ENCODE peak calls at places on chromosomes 12 and 14, in six cellular contexts. T is esophagus muscularis mucosa, L is lung, O is upper lobe of right lung, K is Peyer's patch, B is lower lobe of right lung. Q is an unnamed sample.

GRCh38 chr12:10220398-10221077 is 7.9 kb downstream of the GABARAPL1 start:
- DNase-seq in T (no peak), B (peak), K (peak), L (peak), O (no peak), Q (peak)

GRCh38 chr12:61880186-61880585 is 380.0 kb upstream of the USP15 start:
- DNase-seq in L (no peak), T (no peak), K (no peak), B (no peak), O (no peak), Q (no peak)

GRCh38 chr14:60008042-60008441 is 83.7 kb upstream of the PCNX4 start:
- DNase-seq in T (no peak), B (no peak), O (no peak), K (no peak), L (no peak), Q (no peak)

GRCh38 chr14:94376976-94377865 is 11.2 kb downstream of the SERPINA1 start:
- DNase-seq in B (no peak), O (no peak), L (no peak), T (no peak), K (no peak), Q (no peak)

GRCh38 chr14:51071851-51072250 is 23.1 kb downstream of the TRIM9 start:
- DNase-seq in K (no peak), B (no peak), L (no peak), O (no peak), T (no peak), Q (no peak)

GRCh38 chr12:115942346-115942745 is 335.1 kb downstream of the MED13L start:
- DNase-seq in B (no peak), O (no peak), K (no peak), T (peak), L (no peak), Q (no peak)

GRCh38 chr14:97697772-97698171 is 900.6 kb downstream of the VRK1 start:
- DNase-seq in B (no peak), T (no peak), O (no peak), K (no peak), L (no peak), Q (no peak)

GRCh38 chr12:90630006-90630405 is 325.0 kb downstream of the CCER1 start:
- DNase-seq in B (no peak), L (no peak), O (no peak), K (no peak), T (no peak), Q (no peak)

GRCh38 chr14:103819503-103820307 is 27.7 kb downstream of the PPP1R13B start:
- DNase-seq in O (peak), B (peak), T (no peak), L (peak), K (peak), Q (peak)

GRCh38 chr12:119283315-119283714 is 51.2 kb upstream of the CCDC60 start:
- DNase-seq in L (no peak), T (no peak), O (no peak), B (no peak), K (no peak), Q (no peak)

GRCh38 chr12:100229036-100229635 is 28.5 kb downstream of the ACTR6 start:
- DNase-seq in L (no peak), B (no peak), K (no peak), O (no peak), T (no peak), Q (no peak)

GRCh38 chr12:104519190-104519857 is 62.6 kb downstream of the CHST11 start:
- DNase-seq in B (no peak), K (no peak), L (no peak), T (no peak), O (no peak), Q (no peak)

GRCh38 chr14:101197595-101198397 is 294.3 kb upstream of the RTL1 start:
- DNase-seq in K (peak), T (peak), B (peak), L (no peak), O (peak), Q (no peak)

GRCh38 chr14:22837750-22838538 is 1.6 kb downstream of the MMP14 start:
- DNase-seq in B (peak), T (no peak), L (no peak), O (no peak), K (peak), Q (peak)

GRCh38 chr14:22113401-22113800 is 439.8 kb upstream of the OR4E1 start:
- DNase-seq in K (no peak), B (no peak), T (no peak), O (no peak), L (no peak), Q (no peak)

GRCh38 chr12:46084666-46085631 is 94.6 kb upstream of the SCAF11 start:
- DNase-seq in T (no peak), L (no peak), K (no peak), B (no peak), O (no peak), Q (no peak)

GRCh38 chr12:27280412-27280811 is 36.3 kb downstream of the STK38L start:
- DNase-seq in O (no peak), K (peak), L (no peak), B (no peak), T (no peak), Q (no peak)

GRCh38 chr12:57127710-57128518 is at the start of gene LRP1:
- DNase-seq in B (peak), O (peak), K (peak), T (peak), L (peak), Q (peak)

GRCh38 chr14:51319181-51319597 is 79.1 kb downstream of the TMX1 start:
- DNase-seq in K (no peak), L (no peak), O (no peak), T (no peak), B (no peak), Q (no peak)

DNA sequence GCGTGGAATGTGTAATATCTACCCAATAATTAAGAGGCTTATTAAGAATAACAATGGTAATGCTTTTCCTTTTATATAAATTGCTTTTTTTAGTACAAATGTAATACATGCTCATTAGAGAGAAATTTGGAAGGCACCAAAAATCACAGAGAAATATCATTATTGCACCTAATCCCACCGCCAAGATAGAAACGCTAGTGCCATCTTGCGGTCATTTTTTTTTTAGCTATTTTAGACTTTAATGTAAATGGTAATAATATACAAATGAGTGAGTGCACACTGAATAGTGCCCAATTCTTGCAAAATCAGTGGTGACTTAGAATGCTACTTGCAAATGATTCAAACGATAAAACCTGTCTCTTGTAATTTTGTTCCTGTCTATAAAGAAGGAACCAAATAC is 576.8 kb upstream of the TMEM132C start:
- DNase-seq in B (no peak), L (no peak), K (no peak), O (no peak), T (no peak), Q (no peak)
- TF ChIP-seq CTCF in B (no peak), L (no peak), K (no peak), O (peak), T (no peak), Q (no peak)

GRCh38 chr12:12070674-12071661 is at the start of gene BCL2L14:
- DNase-seq in L (no peak), T (no peak), B (no peak), O (no peak), K (peak), Q (no peak)
- H3K4me3 ChIP-seq in L (no peak), T (no peak), B (peak), O (peak), K (peak), Q (peak)

GRCh38 chr12:78115889-78116288 is 285.2 kb downstream of the NAV3 start:
- DNase-seq in L (no peak), B (no peak), T (no peak), O (no peak), K (no peak), Q (no peak)

GRCh38 chr12:78120866-78121590 is 290.3 kb downstream of the NAV3 start:
- DNase-seq in K (no peak), B (no peak), O (no peak), L (no peak), T (no peak), Q (no peak)

GRCh38 chr12:78119351-78119918 is 288.7 kb downstream of the NAV3 start:
- DNase-seq in B (no peak), K (no peak), O (no peak), T (no peak), L (no peak), Q (no peak)

GRCh38 chr12:78118486-78118885 is 287.8 kb downstream of the NAV3 start:
- DNase-seq in B (no peak), T (no peak), L (no peak), O (no peak), K (no peak), Q (no peak)

GRCh38 chr12:78118036-78118435 is 287.3 kb downstream of the NAV3 start:
- DNase-seq in L (no peak), K (no peak), O (no peak), B (no peak), T (no peak), Q (no peak)
- TF ChIP-seq CTCF in L (no peak), K (no peak), O (no peak), B (no peak), T (no peak), Q (no peak)

GRCh38 chr12:11884661-11885060 is 186.1 kb upstream of the BCL2L14 start:
- DNase-seq in O (no peak), B (no peak), L (no peak), K (no peak), T (no peak), Q (no peak)

GRCh38 chr12:11880424-11880823 is 190.3 kb upstream of the BCL2L14 start:
- DNase-seq in L (no peak), O (no peak), T (no peak), K (no peak), B (no peak), Q (no peak)

GRCh38 chr12:11885261-11886038 is 185.3 kb upstream of the BCL2L14 start:
- DNase-seq in B (no peak), O (no peak), L (no peak), K (peak), T (no peak), Q (peak)

GRCh38 chr12:11881835-11882234 is 188.9 kb upstream of the BCL2L14 start:
- DNase-seq in K (no peak), L (no peak), T (no peak), B (no peak), O (no peak), Q (no peak)

GRCh38 chr12:11882301-11883019 is 188.3 kb upstream of the BCL2L14 start:
- DNase-seq in O (no peak), T (no peak), L (no peak), K (no peak), B (no peak), Q (peak)
- H3K4me3 ChIP-seq in O (no peak), T (no peak), L (no peak), K (no peak), B (no peak), Q (no peak)

DNA sequence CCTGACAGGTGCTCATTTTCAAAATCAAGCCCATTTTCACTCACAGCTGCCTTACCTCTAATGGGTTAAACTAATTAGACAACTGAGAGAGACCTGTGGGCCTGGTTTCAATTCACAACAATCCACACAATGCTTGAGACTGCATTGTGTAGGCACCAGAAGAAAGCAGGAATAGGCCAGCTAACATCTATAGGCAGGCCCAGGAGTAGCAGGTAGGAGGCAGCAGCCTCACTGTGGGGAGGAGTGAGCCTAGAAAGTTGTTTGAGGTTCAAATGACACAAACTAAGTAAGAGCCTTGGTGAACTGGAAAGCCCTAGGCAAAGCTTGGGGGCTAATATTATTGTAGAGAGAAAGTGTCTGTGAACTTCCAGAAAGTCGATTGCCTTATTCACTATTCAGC is 289.5 kb upstream of the CCDC196 start:
- DNase-seq in T (peak), B (no peak), O (no peak), L (no peak), K (no peak), Q (no peak)
- TF ChIP-seq CTCF in T (no peak), B (no peak), O (no peak), L (no peak), K (no peak), Q (no peak)

GRCh38 chr12:52401526-52401925 is 4.6 kb downstream of the KRT82 start:
- DNase-seq in K (no peak), L (no peak), T (no peak), B (no peak), O (no peak), Q (no peak)
- H3K4me3 ChIP-seq in K (no peak), L (no peak), T (no peak), B (no peak), O (no peak), Q (no peak)

DNA sequence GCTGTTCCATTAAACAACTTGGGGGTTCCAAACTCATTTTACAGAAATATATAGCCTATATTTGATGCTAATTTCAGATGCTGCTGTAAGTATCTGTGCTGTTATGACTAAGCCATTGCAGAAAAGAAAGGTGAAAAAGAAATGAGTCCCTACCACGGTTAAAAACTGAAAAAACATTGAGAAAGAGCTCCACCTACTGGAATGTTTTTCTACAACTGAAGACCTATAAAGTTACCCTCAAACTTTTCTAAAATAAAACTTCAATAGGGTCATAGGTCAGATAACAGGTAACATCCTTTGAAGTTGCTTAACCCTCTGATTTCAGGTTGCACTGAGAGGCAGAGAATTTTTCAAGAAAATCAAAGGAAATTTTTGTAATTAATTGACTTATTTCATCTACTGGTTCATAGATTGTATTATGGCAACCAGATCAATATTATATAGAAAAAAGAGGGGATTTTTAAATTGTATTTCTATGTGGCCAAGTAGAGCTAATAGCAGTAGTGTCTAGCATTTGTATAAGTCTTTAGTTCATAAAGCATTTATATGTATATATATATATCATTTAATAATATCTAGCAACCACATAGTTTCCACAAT is 279.9 kb downstream of the RPS29 start:
- DNase-seq in O (no peak), K (no peak), B (no peak), L (no peak), T (no peak), Q (no peak)
- TF ChIP-seq CTCF in O (peak), K (peak), B (peak), L (no peak), T (no peak), Q (no peak)

GRCh38 chr14:75273272-75274044 is 5.2 kb upstream of the FOS start:
- DNase-seq in T (no peak), O (peak), B (no peak), K (no peak), L (no peak), Q (no peak)
- H3K4me3 ChIP-seq in T (no peak), O (no peak), B (no peak), K (no peak), L (no peak), Q (no peak)

Q was measured in mucosa of descending colon.